ENCODE peak calls at places on chromosome 4, in six cellular contexts. One of them, this sample, is unnamed.

GRCh38 chr4:25749150-25749794 is 93.6 kb downstream of the SLC34A2 start:
- DNase-seq in K562: no peak
- DNase-seq in GM23338: no peak
- DNase-seq in transverse colon: no peak
- DNase-seq in Panc1: no peak
- DNase-seq in suprapubic skin: no peak
- DNase-seq in this sample: no peak

GRCh38 chr4:22237155-22237751 is 278.6 kb downstream of the ADGRA3 start:
- DNase-seq in K562: peak; percentile 18
- DNase-seq in GM23338: peak; percentile 91
- DNase-seq in transverse colon: peak; percentile 84
- DNase-seq in Panc1: no peak
- DNase-seq in suprapubic skin: no peak
- DNase-seq in this sample: peak; percentile 87

GRCh38 chr4:110061101-110061500 is 137.3 kb downstream of the ELOVL6 start:
- DNase-seq in K562: no peak
- DNase-seq in GM23338: no peak
- DNase-seq in transverse colon: no peak
- DNase-seq in Panc1: no peak
- DNase-seq in suprapubic skin: no peak
- DNase-seq in this sample: no peak

GRCh38 chr4:3204021-3204431 is 44.9 kb upstream of the MSANTD1 start:
- DNase-seq in K562: no peak
- DNase-seq in GM23338: no peak
- DNase-seq in transverse colon: peak; percentile 41
- DNase-seq in Panc1: no peak
- DNase-seq in suprapubic skin: peak; percentile 72
- DNase-seq in this sample: no peak

GRCh38 chr4:177566691-177567090 is 124.5 kb upstream of the AGA start:
- DNase-seq in K562: no peak
- DNase-seq in GM23338: no peak
- DNase-seq in transverse colon: no peak
- DNase-seq in Panc1: no peak
- DNase-seq in suprapubic skin: no peak
- DNase-seq in this sample: no peak

GRCh38 chr4:20422398-20422797 is 170.7 kb downstream of the SLIT2 start:
- DNase-seq in K562: peak; percentile 42
- DNase-seq in GM23338: peak; percentile 79
- DNase-seq in transverse colon: peak; percentile 60
- DNase-seq in Panc1: peak; percentile 30
- DNase-seq in suprapubic skin: no peak
- DNase-seq in this sample: no peak

GRCh38 chr4:132683957-132684356 is 465.1 kb upstream of the PCDH10 start:
- DNase-seq in K562: no peak
- DNase-seq in GM23338: peak; percentile 42
- DNase-seq in transverse colon: no peak
- DNase-seq in Panc1: no peak
- DNase-seq in suprapubic skin: no peak
- DNase-seq in this sample: no peak

GRCh38 chr4:19381068-19381467 is 870.6 kb upstream of the SLIT2 start:
- DNase-seq in K562: no peak
- DNase-seq in GM23338: no peak
- DNase-seq in transverse colon: no peak
- DNase-seq in Panc1: no peak
- DNase-seq in suprapubic skin: no peak
- DNase-seq in this sample: no peak

GRCh38 chr4:31538877-31539276 is 818.7 kb downstream of the PCDH7 start:
- DNase-seq in K562: no peak
- DNase-seq in GM23338: peak; percentile 25
- DNase-seq in transverse colon: no peak
- DNase-seq in Panc1: no peak
- DNase-seq in suprapubic skin: no peak
- DNase-seq in this sample: no peak

GRCh38 chr4:20351360-20352171 is 99.9 kb downstream of the SLIT2 start:
- DNase-seq in K562: no peak
- DNase-seq in GM23338: no peak
- DNase-seq in transverse colon: no peak
- DNase-seq in Panc1: no peak
- DNase-seq in suprapubic skin: no peak
- DNase-seq in this sample: no peak

GRCh38 chr4:34289962-34290361 is 1954.4 kb downstream of the ARAP2 start:
- DNase-seq in K562: no peak
- DNase-seq in GM23338: no peak
- DNase-seq in transverse colon: no peak
- DNase-seq in Panc1: no peak
- DNase-seq in suprapubic skin: no peak
- DNase-seq in this sample: no peak

GRCh38 chr4:143207555-143207954 is 22.8 kb downstream of the USP38 start:
- DNase-seq in K562: peak; percentile 15
- DNase-seq in GM23338: peak; percentile 17
- DNase-seq in transverse colon: no peak
- DNase-seq in Panc1: no peak
- DNase-seq in suprapubic skin: no peak
- DNase-seq in this sample: no peak

GRCh38 chr4:93416337-93417102 is 412.0 kb upstream of the ATOH1 start:
- DNase-seq in K562: no peak
- DNase-seq in GM23338: no peak
- DNase-seq in transverse colon: no peak
- DNase-seq in Panc1: no peak
- DNase-seq in suprapubic skin: no peak
- DNase-seq in this sample: no peak

GRCh38 chr4:167210166-167210565 is 24.1 kb downstream of the SPOCK3 start:
- DNase-seq in K562: no peak
- DNase-seq in GM23338: no peak
- DNase-seq in transverse colon: no peak
- DNase-seq in Panc1: no peak
- DNase-seq in suprapubic skin: no peak
- DNase-seq in this sample: no peak

GRCh38 chr4:183429489-183429888 is 14.9 kb upstream of the CDKN2AIP start:
- DNase-seq in K562: no peak
- DNase-seq in GM23338: no peak
- DNase-seq in transverse colon: no peak
- DNase-seq in Panc1: no peak
- DNase-seq in suprapubic skin: no peak
- DNase-seq in this sample: no peak

GRCh38 chr4:78611215-78611558 is 59.6 kb downstream of the ANXA3 start:
- DNase-seq in K562: no peak
- DNase-seq in GM23338: no peak
- DNase-seq in transverse colon: no peak
- DNase-seq in Panc1: no peak
- DNase-seq in suprapubic skin: no peak
- DNase-seq in this sample: no peak

GRCh38 chr4:53377319-53378170 is at the start of gene FIP1L1:
- DNase-seq in K562: peak; percentile 99
- DNase-seq in GM23338: peak; percentile 93
- DNase-seq in transverse colon: peak; percentile 97
- DNase-seq in Panc1: peak; percentile 55
- DNase-seq in suprapubic skin: peak; percentile 95
- DNase-seq in this sample: peak; percentile 99

GRCh38 chr4:21113496-21114213 is 413.4 kb downstream of the PACRGL start:
- DNase-seq in K562: no peak
- DNase-seq in GM23338: no peak
- DNase-seq in transverse colon: no peak
- DNase-seq in Panc1: no peak
- DNase-seq in suprapubic skin: no peak
- DNase-seq in this sample: no peak

GRCh38 chr4:98027827-98028226 is 115.4 kb downstream of the STPG2 start:
- DNase-seq in K562: no peak
- DNase-seq in GM23338: peak; percentile 70
- DNase-seq in transverse colon: no peak
- DNase-seq in Panc1: no peak
- DNase-seq in suprapubic skin: no peak
- DNase-seq in this sample: no peak

GRCh38 chr4:118271788-118272187 is 81.0 kb downstream of the PRSS12 start:
- DNase-seq in K562: no peak
- DNase-seq in GM23338: no peak
- DNase-seq in transverse colon: no peak
- DNase-seq in Panc1: no peak
- DNase-seq in suprapubic skin: no peak
- DNase-seq in this sample: no peak

GRCh38 chr4:40848251-40848650 is 98.5 kb downstream of the NSUN7 start:
- DNase-seq in K562: no peak
- DNase-seq in GM23338: peak; percentile 30
- DNase-seq in transverse colon: no peak
- DNase-seq in Panc1: no peak
- DNase-seq in suprapubic skin: no peak
- DNase-seq in this sample: no peak

GRCh38 chr4:114019276-114019971 is 40.0 kb upstream of the ARSJ start:
- DNase-seq in K562: no peak
- DNase-seq in GM23338: no peak
- DNase-seq in transverse colon: no peak
- DNase-seq in Panc1: no peak
- DNase-seq in suprapubic skin: no peak
- DNase-seq in this sample: no peak

GRCh38 chr4:133147922-133148689 is 988 bp upstream of the PCDH10 start:
- DNase-seq in K562: no peak
- DNase-seq in GM23338: peak; percentile 64
- DNase-seq in transverse colon: no peak
- DNase-seq in Panc1: no peak
- DNase-seq in suprapubic skin: no peak
- DNase-seq in this sample: peak; percentile 69

GRCh38 chr4:84394386-84394785 is 104.7 kb downstream of the NKX6-1 start:
- DNase-seq in K562: no peak
- DNase-seq in GM23338: no peak
- DNase-seq in transverse colon: no peak
- DNase-seq in Panc1: no peak
- DNase-seq in suprapubic skin: no peak
- DNase-seq in this sample: no peak

GRCh38 chr4:132001542-132001941 is 1147.6 kb upstream of the PCDH10 start:
- DNase-seq in K562: no peak
- DNase-seq in GM23338: no peak
- DNase-seq in transverse colon: no peak
- DNase-seq in Panc1: no peak
- DNase-seq in suprapubic skin: no peak
- DNase-seq in this sample: no peak

GRCh38 chr4:74632634-74633033 is 161.7 kb downstream of the BTC start:
- DNase-seq in K562: no peak
- DNase-seq in GM23338: no peak
- DNase-seq in transverse colon: peak; percentile 24
- DNase-seq in Panc1: peak; percentile 66
- DNase-seq in suprapubic skin: no peak
- DNase-seq in this sample: no peak

GRCh38 chr4:40335508-40335860 is 351 bp downstream of the CHRNA9 start:
- DNase-seq in K562: no peak
- DNase-seq in GM23338: no peak
- DNase-seq in transverse colon: no peak
- DNase-seq in Panc1: no peak
- DNase-seq in suprapubic skin: no peak
- DNase-seq in this sample: no peak

GRCh38 chr4:173013232-173013932 is 155.2 kb upstream of the GALNT7 start:
- DNase-seq in K562: peak; percentile 57
- DNase-seq in GM23338: peak; percentile 68
- DNase-seq in transverse colon: peak; percentile 36
- DNase-seq in Panc1: no peak
- DNase-seq in suprapubic skin: no peak
- DNase-seq in this sample: no peak

GRCh38 chr4:74659576-74660411 is 134.5 kb downstream of the BTC start:
- DNase-seq in K562: peak; percentile 23
- DNase-seq in GM23338: no peak
- DNase-seq in transverse colon: peak; percentile 17
- DNase-seq in Panc1: peak; percentile 85
- DNase-seq in suprapubic skin: no peak
- DNase-seq in this sample: no peak

GRCh38 chr4:189202182-189202868 is 738.3 kb upstream of the FRG1 start:
- DNase-seq in K562: peak; percentile 38
- DNase-seq in GM23338: peak; percentile 68
- DNase-seq in transverse colon: peak; percentile 24
- DNase-seq in Panc1: peak; percentile 4
- DNase-seq in suprapubic skin: peak; percentile 69
- DNase-seq in this sample: peak; percentile 75

GRCh38 chr4:77127837-77128621 is 29.0 kb upstream of the CCNG2 start:
- DNase-seq in K562: no peak
- DNase-seq in GM23338: no peak
- DNase-seq in transverse colon: no peak
- DNase-seq in Panc1: no peak
- DNase-seq in suprapubic skin: no peak
- DNase-seq in this sample: no peak

GRCh38 chr4:77123403-77123802 is 33.6 kb upstream of the CCNG2 start:
- DNase-seq in K562: no peak
- DNase-seq in GM23338: no peak
- DNase-seq in transverse colon: no peak
- DNase-seq in Panc1: no peak
- DNase-seq in suprapubic skin: no peak
- DNase-seq in this sample: no peak

GRCh38 chr4:77126844-77127614 is 30.0 kb upstream of the CCNG2 start:
- DNase-seq in K562: no peak
- DNase-seq in GM23338: no peak
- DNase-seq in transverse colon: no peak
- DNase-seq in Panc1: no peak
- DNase-seq in suprapubic skin: no peak
- DNase-seq in this sample: no peak
- TF ChIP-seq POLR2AphosphoS5 in K562: no peak
- TF ChIP-seq POLR2AphosphoS5 in GM23338: no peak
- TF ChIP-seq POLR2AphosphoS5 in transverse colon: no peak
- TF ChIP-seq POLR2AphosphoS5 in Panc1: no peak
- TF ChIP-seq POLR2AphosphoS5 in suprapubic skin: no peak
- TF ChIP-seq POLR2AphosphoS5 in this sample: no peak

GRCh38 chr4:146520894-146521542 is 722 bp downstream of the SLC10A7 start:
- DNase-seq in K562: peak; percentile 32
- DNase-seq in GM23338: peak; percentile 7
- DNase-seq in transverse colon: peak; percentile 57
- DNase-seq in Panc1: no peak
- DNase-seq in suprapubic skin: no peak
- DNase-seq in this sample: no peak
- TF ChIP-seq POLR2AphosphoS5 in K562: peak; percentile 56
- TF ChIP-seq POLR2AphosphoS5 in GM23338: no peak
- TF ChIP-seq POLR2AphosphoS5 in transverse colon: peak; percentile 53
- TF ChIP-seq POLR2AphosphoS5 in Panc1: no peak
- TF ChIP-seq POLR2AphosphoS5 in suprapubic skin: no peak
- TF ChIP-seq POLR2AphosphoS5 in this sample: no peak

GRCh38 chr4:153651041-153651960 is 32.8 kb upstream of the TLR2 start:
- DNase-seq in K562: no peak
- DNase-seq in GM23338: no peak
- DNase-seq in transverse colon: peak; percentile 28
- DNase-seq in Panc1: no peak
- DNase-seq in suprapubic skin: no peak
- DNase-seq in this sample: peak; percentile 87
- TF ChIP-seq POLR2AphosphoS5 in K562: no peak
- TF ChIP-seq POLR2AphosphoS5 in GM23338: no peak
- TF ChIP-seq POLR2AphosphoS5 in transverse colon: no peak
- TF ChIP-seq POLR2AphosphoS5 in Panc1: no peak
- TF ChIP-seq POLR2AphosphoS5 in suprapubic skin: no peak
- TF ChIP-seq POLR2AphosphoS5 in this sample: peak; percentile 83

GRCh38 chr4:15303052-15303641 is 124.7 kb upstream of the C1QTNF7 start:
- DNase-seq in K562: no peak
- DNase-seq in GM23338: no peak
- DNase-seq in transverse colon: no peak
- DNase-seq in Panc1: peak; percentile 33
- DNase-seq in suprapubic skin: no peak
- DNase-seq in this sample: no peak
- TF ChIP-seq POLR2AphosphoS5 in K562: no peak
- TF ChIP-seq POLR2AphosphoS5 in GM23338: no peak
- TF ChIP-seq POLR2AphosphoS5 in transverse colon: peak; percentile 18
- TF ChIP-seq POLR2AphosphoS5 in Panc1: no peak
- TF ChIP-seq POLR2AphosphoS5 in suprapubic skin: no peak
- TF ChIP-seq POLR2AphosphoS5 in this sample: no peak